ENCODE peak calls at places on chromosomes 5 and 9, in ten cellular contexts. T is fibroblast of the aortic adventitia, A is transverse colon, X is IMR-90, F is adrenal gland, O is heart right ventricle, B is lower leg skin, L is endothelial cell of umbilical vein, Q is fibroblast of villous mesenchyme, H is HFF-Myc. M is an unnamed sample.
A peak's percentile ranks its signal among the peaks of the same experiment; 100 is the strongest.

GRCh38 chr5:109451161-109451560 is 41.4 kb upstream of the PJA2 start:
- DNase-seq in O (no peak), X (no peak), Q (no peak), F (no peak), H (no peak), B (no peak), L (no peak), T (no peak), A (no peak), M (no peak)

GRCh38 chr5:164204338-164204946 is 699.0 kb downstream of the MAT2B start:
- DNase-seq in T (peak; percentile 93), H (no peak), Q (peak; percentile 5), F (no peak), A (no peak), L (peak; percentile 50), O (no peak), B (no peak), X (peak; percentile 75), M (no peak)

GRCh38 chr5:179606071-179606909 is 17.2 kb downstream of the HNRNPH1 start:
- DNase-seq in X (no peak), F (no peak), O (no peak), Q (no peak), A (no peak), T (no peak), H (no peak), B (no peak), L (no peak), M (no peak)

GRCh38 chr5:179260324-179261070 is 84.8 kb downstream of the ADAMTS2 start:
- DNase-seq in X (no peak), B (no peak), F (peak; percentile 6), L (no peak), H (no peak), Q (no peak), O (no peak), T (no peak), A (no peak), M (no peak)

GRCh38 chr9:37486616-37487544 is 1.1 kb downstream of the POLR1E start:
- DNase-seq in B (no peak), F (peak; percentile 63), L (no peak), A (peak; percentile 31), H (no peak), T (peak; percentile 98), O (no peak), X (peak; percentile 98), Q (peak; percentile 71), M (no peak)

GRCh38 chr9:125889524-125890473 is 142.6 kb downstream of the PBX3 start:
- DNase-seq in B (no peak), X (peak; percentile 52), A (peak; percentile 11), H (no peak), O (peak; percentile 39), Q (peak; percentile 57), F (peak; percentile 44), T (peak; percentile 84), L (peak; percentile 56), M (peak; percentile 22)

GRCh38 chr5:125798311-125798710 is 624.9 kb upstream of the GRAMD2B start:
- DNase-seq in X (peak; percentile 42), F (no peak), Q (peak; percentile 57), L (peak; percentile 56), B (no peak), A (no peak), T (peak; percentile 70), H (peak; percentile 9), O (no peak), M (no peak)

GRCh38 chr9:96383165-96383939 is at the start of gene SLC35D2:
- DNase-seq in O (peak; percentile 76), L (peak; percentile 57), Q (peak; percentile 68), B (peak; percentile 34), A (peak; percentile 87), F (peak; percentile 64), X (peak; percentile 32), T (peak; percentile 53), H (no peak), M (no peak)

GRCh38 chr5:18305288-18305899 is 671.1 kb downstream of the TAF11L14 start:
- DNase-seq in X (peak; percentile 39), L (peak; percentile 49), Q (peak; percentile 48), O (no peak), H (no peak), T (peak; percentile 47), F (no peak), A (no peak), B (no peak), M (no peak)

GRCh38 chr5:59842999-59843398 is 50.5 kb downstream of the PDE4D start:
- DNase-seq in Q (peak; percentile 58), H (no peak), X (peak; percentile 59), T (peak; percentile 22), A (no peak), B (no peak), F (no peak), O (no peak), L (peak; percentile 20), M (no peak)

GRCh38 chr9:71361357-71361756 is 239.9 kb upstream of the TRPM3 start:
- DNase-seq in Q (no peak), L (no peak), F (no peak), T (no peak), H (no peak), X (no peak), O (no peak), A (no peak), B (no peak), M (no peak)
- TF ChIP-seq CTCF in Q (no peak), L (no peak), F (no peak), T (no peak), H (no peak), X (no peak), O (no peak), A (no peak), B (no peak), M (no peak)

DNA sequence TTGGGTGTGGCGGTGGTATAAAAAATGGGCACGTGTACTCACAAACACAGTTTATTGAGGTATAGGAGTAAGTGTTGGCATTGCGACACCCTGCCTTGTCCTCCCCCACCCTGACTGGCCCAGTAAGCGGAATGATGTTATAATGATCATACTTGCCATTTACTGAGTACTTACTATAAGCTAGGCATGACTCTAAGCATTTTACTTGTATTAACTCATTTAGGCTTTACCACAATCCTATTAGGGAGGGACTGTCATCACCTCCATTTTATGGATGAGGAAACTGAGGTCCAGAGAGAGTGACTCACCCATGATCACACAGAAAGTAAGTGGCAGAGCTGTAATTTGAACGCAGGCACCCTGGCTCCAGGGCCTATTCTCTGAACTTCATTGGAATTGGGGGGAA is 2.3 kb downstream of the SMIM3 start:
- DNase-seq in F (no peak), Q (peak; percentile 79), O (no peak), L (no peak), A (peak; percentile 81), H (no peak), T (peak; percentile 67), X (peak; percentile 64), B (no peak), M (no peak)
- H3K4me3 ChIP-seq in F (peak overlapping the region; percentile 88), Q (peak overlapping the region; percentile 95), O (peak overlapping the region; percentile 72), L (no peak overlapping the region), A (peak overlapping the region; percentile 8), H (peak overlapping the region; percentile 87), T (peak overlapping the region; percentile 87), X (no peak overlapping the region), B (no peak overlapping the region), M (peak overlapping the region; percentile 96)

GRCh38 chr9:81848472-81848871 is 79.8 kb upstream of the SPATA31D4 start:
- DNase-seq in B (no peak), F (no peak), T (peak; percentile 74), L (peak; percentile 96), O (no peak), A (no peak), Q (peak; percentile 38), X (peak; percentile 66), H (no peak), M (no peak)
- TF ChIP-seq CTCF in B (no peak), F (peak; percentile 67), T (peak; percentile 55), L (peak; percentile 29), O (peak; percentile 59), A (peak; percentile 40), Q (peak; percentile 41), X (peak; percentile 63), H (no peak), M (peak; percentile 56)

GRCh38 chr9:88534456-88535225 is at the start of gene NXNL2:
- DNase-seq in L (peak; percentile 61), Q (peak; percentile 91), O (peak; percentile 79), F (peak; percentile 75), H (no peak), A (peak; percentile 78), X (peak; percentile 82), T (peak; percentile 78), B (peak; percentile 43), M (no peak)
- H3K4me3 ChIP-seq in L (peak within 1 kb of the TSS; percentile 49), Q (peak within 1 kb of the TSS; percentile 79), O (peak within 1 kb of the TSS; percentile 37), F (peak within 1 kb of the TSS; percentile 43), H (peak within 1 kb of the TSS; percentile 54), A (peak within 1 kb of the TSS; percentile 26), X (peak within 1 kb of the TSS; percentile 95), T (peak within 1 kb of the TSS; percentile 74), B (peak within 1 kb of the TSS; percentile 18), M (peak within 1 kb of the TSS; percentile 88)

GRCh38 chr9:123957168-123957721 is 27.3 kb upstream of the DENND1A start:
- DNase-seq in L (no peak), A (no peak), F (no peak), X (no peak), Q (no peak), O (no peak), T (no peak), H (no peak), B (no peak), M (no peak)

GRCh38 chr9:123960965-123961364 is 31.0 kb upstream of the DENND1A start:
- DNase-seq in F (no peak), A (no peak), B (no peak), O (no peak), H (no peak), X (no peak), Q (no peak), L (no peak), T (no peak), M (no peak)

GRCh38 chr9:123957731-123958130 is 27.8 kb upstream of the DENND1A start:
- DNase-seq in O (no peak), X (no peak), B (no peak), H (no peak), Q (no peak), F (no peak), A (no peak), T (no peak), L (no peak), M (no peak)

GRCh38 chr9:123959787-123960186 is 29.9 kb upstream of the DENND1A start:
- DNase-seq in H (no peak), X (no peak), F (no peak), Q (no peak), A (no peak), B (no peak), T (no peak), O (no peak), L (no peak), M (no peak)

GRCh38 chr9:123960366-123960765 is 30.4 kb upstream of the DENND1A start:
- DNase-seq in L (no peak), X (no peak), O (no peak), B (no peak), F (no peak), T (no peak), Q (no peak), H (no peak), A (no peak), M (no peak)
- TF ChIP-seq CTCF in L (no peak), X (no peak), O (no peak), B (no peak), F (no peak), T (no peak), Q (peak; percentile 9), H (no peak), A (no peak), M (peak; percentile 26)

GRCh38 chr5:61162832-61163567 is 732 bp upstream of the SMIM15 start:
- DNase-seq in A (peak; percentile 23), T (peak; percentile 46), F (peak; percentile 29), O (no peak), H (no peak), Q (peak; percentile 39), B (no peak), L (peak; percentile 21), X (peak; percentile 36), M (no peak)
- H3K4me3 ChIP-seq in A (peak overlapping the region; percentile 85), T (peak overlapping the region; percentile 86), F (peak overlapping the region; percentile 65), O (peak overlapping the region; percentile 76), H (peak overlapping the region; percentile 87), Q (peak overlapping the region; percentile 84), B (peak overlapping the region; percentile 97), L (peak overlapping the region; percentile 67), X (peak overlapping the region; percentile 94), M (peak overlapping the region; percentile 93)